ENCODE peak calls at places on chromosomes 1 and 21, in six cellular contexts. E, W, D, X, L and H are unnamed samples. For H3K36me3, the result is how much of the 10 kb centered on the place peaks cover.

GRCh38 chr1:213123532-213123931 is 72.5 kb downstream of the RPS6KC1 start:
- DNase-seq in E (no peak), W (no peak), D (peak), X (no peak), L (no peak), H (no peak)

GRCh38 chr1:30299393-30299792 is 424.0 kb downstream of the MATN1 start:
- DNase-seq in E (no peak), W (peak), D (no peak), X (no peak), L (no peak), H (no peak)

GRCh38 chr1:150498342-150498741 is 9.6 kb upstream of the ECM1 start:
- DNase-seq in E (no peak), W (no peak), D (no peak), X (no peak), L (no peak), H (no peak)

GRCh38 chr21:28148400-28149064 is 844.1 kb downstream of the LTN1 start:
- DNase-seq in E (no peak), W (no peak), D (peak), X (peak), L (no peak), H (peak)

GRCh38 chr1:156241311-156241811 is 623 bp upstream of the BGLAP start:
- DNase-seq in E (no peak), W (no peak), D (peak), X (no peak), L (no peak), H (no peak)

GRCh38 chr1:29285771-29286170 is 49.4 kb downstream of the PTPRU start:
- DNase-seq in E (no peak), W (no peak), D (no peak), X (no peak), L (no peak), H (no peak)

GRCh38 chr1:242523968-242524570 is 428 bp downstream of the PLD5 start:
- DNase-seq in E (peak), W (no peak), D (no peak), X (peak), L (no peak), H (peak)

GRCh38 chr21:45990741-45991605 is 9.4 kb downstream of the COL6A1 start:
- DNase-seq in E (peak), W (no peak), D (no peak), X (peak), L (peak), H (peak)

GRCh38 chr21:26717146-26717739 is 128.0 kb downstream of the ADAMTS1 start:
- DNase-seq in E (no peak), W (no peak), D (peak), X (no peak), L (no peak), H (no peak)

GRCh38 chr1:5342172-5342571 is 650.1 kb downstream of the NPHP4 start:
- DNase-seq in E (no peak), W (no peak), D (no peak), X (no peak), L (no peak), H (no peak)

GRCh38 chr1:77218477-77219165 is 609 bp downstream of the PIGK start:
- DNase-seq in E (no peak), W (no peak), D (peak), X (no peak), L (no peak), H (no peak)

GRCh38 chr1:5798151-5798730 is 194.0 kb downstream of the NPHP4 start:
- DNase-seq in E (no peak), W (no peak), D (no peak), X (no peak), L (no peak), H (no peak)

GRCh38 chr21:38905328-38905727 is 99.6 kb downstream of the ETS2 start:
- DNase-seq in E (no peak), W (no peak), D (no peak), X (no peak), L (no peak), H (no peak)

GRCh38 chr1:12114340-12114683 is 51.2 kb downstream of the TNFRSF8 start:
- DNase-seq in E (no peak), W (no peak), D (no peak), X (no peak), L (no peak), H (no peak)

GRCh38 chr21:41727784-41728763 is 38.8 kb downstream of the RIPK4 start:
- DNase-seq in E (no peak), W (no peak), D (no peak), X (no peak), L (no peak), H (no peak)

GRCh38 chr1:216005916-216006315 is 417.3 kb downstream of the USH2A start:
- DNase-seq in E (no peak), W (no peak), D (peak), X (no peak), L (no peak), H (no peak)

GRCh38 chr21:46077674-46078101 is 20.2 kb upstream of the COL6A2 start:
- DNase-seq in E (peak), W (peak), D (no peak), X (no peak), L (no peak), H (no peak)

DNA sequence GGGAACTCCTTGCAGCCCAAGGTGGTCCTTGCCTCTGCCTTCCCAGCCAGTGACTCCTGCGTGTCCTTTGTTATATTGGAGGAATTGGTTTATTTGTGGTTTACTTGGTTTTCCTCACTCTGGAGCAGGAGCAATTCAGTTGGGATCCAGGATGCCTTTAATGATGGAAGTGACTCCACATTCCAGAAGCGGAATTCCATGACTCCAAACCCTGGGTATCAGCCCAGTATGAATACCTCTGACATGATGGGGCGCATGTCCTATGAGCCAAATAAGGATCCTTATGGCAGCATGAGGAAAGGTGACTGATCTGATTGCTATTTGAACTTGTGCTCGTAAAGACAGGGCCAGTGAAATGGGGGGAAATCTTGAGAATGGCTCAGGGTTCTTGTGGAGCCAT is 15.1 kb upstream of the PIGV start:
- DNase-seq in E (no peak), W (no peak), D (peak), X (no peak), L (no peak), H (no peak)
- H3K27ac ChIP-seq in E (peak), W (peak), D (peak), X (no peak), L (peak), H (no peak)

DNA sequence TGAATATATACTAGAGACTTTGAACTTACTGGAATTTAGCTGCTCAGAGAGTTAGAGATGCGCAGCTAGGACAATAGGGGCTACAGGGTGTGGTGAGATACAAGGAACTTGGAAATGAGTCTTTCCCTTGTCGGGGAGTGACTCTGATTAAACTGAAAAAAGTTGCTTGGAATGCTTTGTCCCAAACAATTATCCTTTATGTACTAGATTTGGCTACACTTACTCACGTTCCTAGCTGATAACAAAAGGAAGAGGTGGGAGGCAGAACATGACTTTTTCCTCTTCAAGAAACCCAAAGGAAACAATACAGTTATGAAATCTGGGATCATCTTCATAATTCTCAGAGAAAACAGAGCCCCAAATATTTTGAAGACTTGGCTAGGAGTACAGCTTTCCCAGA is 6.9 kb upstream of the CGN start:
- DNase-seq in E (no peak), W (no peak), D (no peak), X (no peak), L (no peak), H (no peak)
- H3K36me3 ChIP-seq in E (under half), W (under half), D (under half), X (under half), L (under half), H (under half)

DNA sequence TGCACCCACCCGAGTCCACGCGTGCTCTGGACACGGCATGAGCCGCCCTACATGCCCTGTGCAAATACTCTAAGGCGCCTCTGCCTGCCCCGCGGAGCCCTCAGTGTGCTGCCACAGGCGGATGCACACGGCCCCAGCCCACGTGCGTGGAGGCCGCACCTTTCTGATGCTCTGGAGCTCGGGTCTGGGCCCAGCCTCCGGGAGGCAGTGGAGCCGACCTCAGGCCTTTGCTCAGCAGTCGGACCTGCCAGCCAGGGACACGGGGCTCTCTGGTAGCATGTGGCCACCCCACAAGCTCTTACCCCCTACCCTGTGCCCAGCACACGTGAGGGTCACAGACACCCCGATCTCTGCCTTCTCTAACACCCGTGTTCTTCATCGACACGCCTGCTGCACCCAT is 2.1 kb downstream of the TMEM240 start:
- DNase-seq in E (no peak), W (no peak), D (no peak), X (no peak), L (no peak), H (no peak)
- TF ChIP-seq POLR2A in E (no peak), W (no peak), D (no peak), X (no peak), L (no peak), H (no peak)

GRCh38 chr21:39972471-39972870 is 105.2 kb downstream of the PCP4 start:
- DNase-seq in E (no peak), W (no peak), D (no peak), X (no peak), L (no peak), H (no peak)
- H3K27ac ChIP-seq in E (no peak), W (no peak), D (no peak), X (no peak), L (no peak), H (no peak)

DNA sequence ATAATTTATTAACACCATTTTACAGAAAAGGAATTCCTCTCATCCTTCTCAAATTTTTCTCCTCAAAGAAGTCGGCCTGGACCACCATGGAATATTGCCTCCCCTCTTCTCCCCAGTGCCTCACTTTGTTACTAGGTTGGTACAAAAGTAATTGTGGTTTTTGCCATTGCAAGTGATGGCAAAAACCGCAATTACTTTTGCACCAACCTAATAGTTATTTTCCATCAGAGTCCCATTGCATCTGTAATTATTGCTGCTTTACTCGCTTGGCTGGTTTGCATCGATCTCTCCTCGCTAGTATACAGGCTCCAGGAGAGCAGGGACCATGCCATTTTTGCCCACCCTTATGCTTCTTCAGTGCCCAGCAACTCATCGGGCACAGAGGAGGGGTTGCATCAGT is 970 bp upstream of the C1orf94 start:
- DNase-seq in E (no peak), W (no peak), D (no peak), X (no peak), L (no peak), H (no peak)
- H3K36me3 ChIP-seq in E (under half), W (under half), D (under half), X (under half), L (under half), H (under half)

GRCh38 chr1:217911908-217912307 is 280.8 kb downstream of the SPATA17 start:
- DNase-seq in E (no peak), W (no peak), D (no peak), X (no peak), L (no peak), H (peak)

GRCh38 chr1:217910205-217910604 is 279.1 kb downstream of the SPATA17 start:
- DNase-seq in E (no peak), W (no peak), D (no peak), X (no peak), L (no peak), H (no peak)

GRCh38 chr1:217907504-217907903 is 276.4 kb downstream of the SPATA17 start:
- DNase-seq in E (no peak), W (no peak), D (peak), X (no peak), L (no peak), H (no peak)

GRCh38 chr1:217910791-217911320 is 279.7 kb downstream of the SPATA17 start:
- DNase-seq in E (no peak), W (no peak), D (no peak), X (no peak), L (no peak), H (no peak)
- TF ChIP-seq POLR2A in E (no peak), W (no peak), D (no peak), X (no peak), L (no peak), H (no peak)

GRCh38 chr1:225883616-225884265 is 1.6 kb upstream of the TMEM63A start:
- DNase-seq in E (no peak), W (no peak), D (no peak), X (no peak), L (no peak), H (no peak)
- H3K27ac ChIP-seq in E (peak), W (peak), D (no peak), X (no peak), L (no peak), H (no peak)